ENCODE peak calls at places on chromosome 15, in eight cellular contexts. H, S, J, B, M, R, E and T are unnamed samples.

GRCh38 chr15:74193305-74193718 is 9.3 kb downstream of the STRA6 start:
- DNase-seq in E (peak), M (no peak), R (no peak), J (no peak), S (no peak), B (no peak), H (no peak), T (peak)

GRCh38 chr15:68550498-68551295 is 28.1 kb upstream of the CORO2B start:
- DNase-seq in E (peak), J (peak), H (peak), M (peak), B (peak), S (peak), R (peak), T (peak)

GRCh38 chr15:62491642-62492041 is 326.6 kb upstream of the C2CD4B start:
- DNase-seq in J (no peak), B (no peak), H (no peak), M (no peak), R (no peak), E (no peak), S (no peak), T (no peak)

GRCh38 chr15:39504812-39505211 is 76.1 kb upstream of the THBS1 start:
- DNase-seq in M (no peak), R (no peak), E (peak), H (no peak), J (no peak), S (no peak), B (peak), T (no peak)

GRCh38 chr15:61157933-61158332 is 71.2 kb downstream of the RORA start:
- DNase-seq in E (no peak), J (peak), S (no peak), M (no peak), H (peak), B (peak), R (peak), T (no peak)

GRCh38 chr15:66657062-66658020 is 44.7 kb upstream of the SMAD6 start:
- DNase-seq in R (no peak), B (no peak), M (no peak), S (no peak), J (no peak), E (no peak), H (no peak), T (no peak)

GRCh38 chr15:67024322-67024997 is 40.9 kb upstream of the SMAD3 start:
- DNase-seq in H (peak), M (peak), R (peak), B (no peak), S (peak), E (peak), J (peak), T (peak)

GRCh38 chr15:79184465-79184892 is 93.9 kb upstream of the RASGRF1 start:
- DNase-seq in M (peak), R (peak), B (no peak), S (peak), E (peak), J (peak), H (peak), T (peak)

GRCh38 chr15:77821188-77821958 is 188.7 kb upstream of the LINGO1 start:
- DNase-seq in J (peak), H (peak), S (peak), M (peak), E (peak), B (no peak), R (peak), T (peak)

GRCh38 chr15:67180035-67180434 is 74.4 kb downstream of the AAGAB start:
- DNase-seq in H (no peak), E (no peak), R (peak), B (no peak), S (no peak), M (no peak), J (no peak), T (no peak)

GRCh38 chr15:83365370-83365938 is 81.0 kb upstream of the BNC1 start:
- DNase-seq in S (peak), R (no peak), J (no peak), M (no peak), H (peak), E (peak), B (no peak), T (peak)

GRCh38 chr15:34987982-34988873 is at the start of gene ZNF770:
- DNase-seq in S (peak), J (peak), E (peak), R (peak), B (peak), H (peak), M (peak), T (peak)

GRCh38 chr15:59632714-59633113 is 21.1 kb downstream of the GCNT3 start:
- DNase-seq in R (no peak), H (no peak), J (no peak), M (no peak), S (no peak), E (peak), B (no peak), T (peak)

GRCh38 chr15:58070801-58071418 is 5.4 kb upstream of the ALDH1A2 start:
- DNase-seq in R (peak), M (peak), J (peak), H (peak), B (no peak), S (peak), E (peak), T (no peak)

GRCh38 chr15:97661796-97662195 is 298.7 kb upstream of the ARRDC4 start:
- DNase-seq in J (no peak), E (no peak), R (no peak), H (no peak), B (no peak), S (no peak), M (no peak), T (no peak)

GRCh38 chr15:74062236-74062635 is 20.1 kb downstream of the GOLGA6A start:
- DNase-seq in R (no peak), M (no peak), B (no peak), H (no peak), S (no peak), E (no peak), J (no peak), T (no peak)

GRCh38 chr15:78211189-78211921 is 23.0 kb downstream of the ACSBG1 start:
- DNase-seq in M (no peak), B (no peak), E (peak), R (peak), H (no peak), J (peak), S (no peak), T (no peak)

GRCh38 chr15:58352026-58352929 is 79.5 kb upstream of the LIPC start:
- DNase-seq in E (no peak), J (no peak), H (no peak), S (no peak), B (peak), M (no peak), R (no peak), T (no peak)

GRCh38 chr15:65561934-65562333 is 31.7 kb downstream of the HACD3 start:
- DNase-seq in H (no peak), E (no peak), M (no peak), J (no peak), R (no peak), S (no peak), B (no peak), T (no peak)

GRCh38 chr15:82890338-82891024 is 62.0 kb downstream of the HOMER2 start:
- DNase-seq in R (peak), B (no peak), E (no peak), M (no peak), J (no peak), H (no peak), S (no peak), T (no peak)

GRCh38 chr15:43132830-43133428 is 457 bp upstream of the TMEM62 start:
- DNase-seq in R (peak), J (no peak), S (peak), M (no peak), H (no peak), E (no peak), B (no peak), T (no peak)

GRCh38 chr15:36040173-36040572 is 494.2 kb upstream of the DPH6 start:
- DNase-seq in R (no peak), S (no peak), M (no peak), B (no peak), E (no peak), J (no peak), H (no peak), T (no peak)

GRCh38 chr15:35557544-35557943 is 11.6 kb upstream of the DPH6 start:
- DNase-seq in J (no peak), S (no peak), B (no peak), E (peak), M (no peak), H (no peak), R (no peak), T (peak)

DNA sequence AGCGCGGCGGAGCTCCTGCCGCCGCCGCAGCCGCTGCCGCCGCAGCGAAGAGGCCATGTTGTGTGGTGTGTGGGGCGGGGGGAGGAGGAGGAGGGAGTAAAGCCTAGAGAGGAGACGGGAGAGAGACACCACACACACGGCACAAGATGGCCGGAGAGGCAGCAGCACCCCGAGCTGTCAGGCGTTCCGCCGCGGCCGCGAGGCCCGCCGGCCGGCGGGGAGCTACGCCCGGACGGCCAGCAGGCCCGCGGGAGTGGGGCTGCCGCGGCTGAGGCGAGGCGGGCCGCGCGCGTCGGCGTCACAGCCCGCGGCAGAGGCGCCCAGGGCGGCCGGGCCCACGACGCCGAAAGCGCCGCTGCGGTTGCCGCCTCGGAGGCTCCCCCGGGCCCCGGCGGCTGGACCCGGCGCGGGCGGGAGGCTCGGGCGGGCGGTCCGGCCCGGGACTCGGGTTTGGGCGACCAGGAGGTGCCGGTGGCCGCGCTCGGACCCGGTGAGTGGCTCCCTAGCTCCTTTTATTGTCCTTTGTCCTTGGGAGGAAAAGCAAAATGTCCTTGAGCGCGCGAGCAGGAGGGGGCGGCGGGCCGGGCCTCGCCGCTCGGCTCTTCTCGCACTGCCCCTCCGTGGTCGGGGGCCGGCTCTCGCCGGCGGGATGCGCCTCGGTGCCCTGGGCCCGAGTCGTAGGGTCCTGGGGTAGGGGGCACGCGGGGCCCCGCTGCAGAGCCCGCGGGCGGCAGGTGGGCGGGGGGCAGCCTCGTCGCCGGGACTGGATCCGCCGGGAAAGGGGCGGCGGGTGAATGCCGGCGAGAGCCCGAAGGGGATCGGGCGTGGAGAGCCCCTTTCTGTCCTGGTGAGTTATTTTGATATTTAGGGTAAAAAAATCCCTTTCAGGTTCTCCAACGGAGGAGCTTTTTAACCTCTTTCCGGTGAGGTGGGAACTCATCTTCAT is 17.2 kb upstream of the CHD2 start:
- DNase-seq in H (peak), B (no peak), J (peak), S (no peak), M (peak), R (peak), E (no peak), T (no peak)
- TF ChIP-seq POLR2A in H (no peak), B (peak), J (peak), S (peak), M (peak), R (peak), E (peak), T (peak)

GRCh38 chr15:27869697-27870281 is 229.3 kb downstream of the OCA2 start:
- DNase-seq in H (no peak), J (no peak), M (no peak), S (no peak), E (no peak), R (no peak), B (peak), T (no peak)

GRCh38 chr15:27873039-27873438 is 226.1 kb downstream of the OCA2 start:
- DNase-seq in B (peak), M (no peak), E (no peak), H (peak), R (no peak), S (no peak), J (no peak), T (no peak)

GRCh38 chr15:27871078-27871695 is 227.9 kb downstream of the OCA2 start:
- DNase-seq in S (no peak), J (no peak), B (peak), E (no peak), M (no peak), R (no peak), H (no peak), T (no peak)

GRCh38 chr15:27872355-27872754 is 226.8 kb downstream of the OCA2 start:
- DNase-seq in E (no peak), B (peak), S (no peak), M (no peak), R (no peak), J (no peak), H (no peak), T (no peak)

GRCh38 chr15:27873825-27874224 is 225.3 kb downstream of the OCA2 start:
- DNase-seq in B (no peak), H (no peak), M (no peak), E (no peak), J (no peak), R (no peak), S (no peak), T (no peak)
- TF ChIP-seq POLR2A in B (no peak), H (no peak), M (no peak), E (no peak), J (no peak), R (no peak), S (no peak), T (no peak)

GRCh38 chr15:33310481-33311311 is at the start of gene RYR3:
- DNase-seq in B (peak), H (no peak), E (no peak), S (no peak), R (no peak), J (no peak), M (no peak), T (no peak)
- TF ChIP-seq POLR2A in B (no peak), H (no peak), E (no peak), S (no peak), R (no peak), J (no peak), M (no peak), T (no peak)

GRCh38 chr15:85581495-85581894 is 201.1 kb downstream of the AKAP13 start:
- DNase-seq in E (no peak), J (peak), S (no peak), R (peak), M (peak), B (peak), H (peak), T (no peak)

GRCh38 chr15:85582076-85582718 is 201.8 kb downstream of the AKAP13 start:
- DNase-seq in H (no peak), R (peak), J (peak), E (no peak), S (peak), B (no peak), M (no peak), T (no peak)

GRCh38 chr15:85584791-85585360 is 204.5 kb downstream of the AKAP13 start:
- DNase-seq in S (no peak), M (no peak), H (no peak), B (no peak), R (no peak), E (no peak), J (no peak), T (no peak)

GRCh38 chr15:85582719-85583089 is 202.3 kb downstream of the AKAP13 start:
- DNase-seq in E (no peak), M (peak), H (peak), S (peak), J (peak), B (no peak), R (peak), T (no peak)

GRCh38 chr15:85583404-85584390 is 203.3 kb downstream of the AKAP13 start:
- DNase-seq in B (no peak), R (peak), E (peak), S (peak), J (no peak), M (no peak), H (peak), T (no peak)
- TF ChIP-seq POLR2A in B (peak), R (no peak), E (no peak), S (no peak), J (no peak), M (peak), H (no peak), T (no peak)

DNA sequence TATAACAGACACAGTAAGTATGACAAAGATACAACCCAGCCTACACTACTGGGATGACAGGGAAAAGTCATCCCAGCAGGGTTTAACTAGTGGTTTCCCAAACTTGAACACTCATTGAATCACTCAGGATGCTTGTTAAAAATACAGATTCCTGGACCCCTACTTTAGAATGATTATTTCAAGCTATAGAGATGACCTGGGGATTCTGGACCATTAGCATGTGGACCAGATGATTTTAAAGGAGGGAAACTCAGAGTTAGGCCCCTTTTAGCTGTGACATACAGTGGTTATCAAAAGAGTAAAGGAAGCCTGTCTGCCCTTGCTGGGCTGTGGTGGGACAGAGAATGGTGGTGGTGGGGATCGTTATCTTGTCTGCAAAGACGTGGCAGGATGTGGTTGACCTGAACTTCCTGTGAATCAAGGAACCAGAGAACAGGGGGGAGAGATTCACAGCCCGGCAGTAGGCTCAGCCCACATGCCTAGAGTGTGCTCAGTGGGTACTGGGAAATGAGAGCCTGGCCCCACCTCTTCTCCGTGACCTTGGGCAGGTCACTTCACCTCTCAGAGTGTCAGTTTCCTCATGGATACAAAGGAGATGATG is 306.3 kb downstream of the RPLP1 start:
- DNase-seq in S (peak), J (no peak), R (peak), B (peak), M (peak), H (peak), E (no peak), T (no peak)
- TF ChIP-seq POLR2A in S (no peak), J (no peak), R (no peak), B (no peak), M (no peak), H (no peak), E (no peak), T (no peak)

DNA sequence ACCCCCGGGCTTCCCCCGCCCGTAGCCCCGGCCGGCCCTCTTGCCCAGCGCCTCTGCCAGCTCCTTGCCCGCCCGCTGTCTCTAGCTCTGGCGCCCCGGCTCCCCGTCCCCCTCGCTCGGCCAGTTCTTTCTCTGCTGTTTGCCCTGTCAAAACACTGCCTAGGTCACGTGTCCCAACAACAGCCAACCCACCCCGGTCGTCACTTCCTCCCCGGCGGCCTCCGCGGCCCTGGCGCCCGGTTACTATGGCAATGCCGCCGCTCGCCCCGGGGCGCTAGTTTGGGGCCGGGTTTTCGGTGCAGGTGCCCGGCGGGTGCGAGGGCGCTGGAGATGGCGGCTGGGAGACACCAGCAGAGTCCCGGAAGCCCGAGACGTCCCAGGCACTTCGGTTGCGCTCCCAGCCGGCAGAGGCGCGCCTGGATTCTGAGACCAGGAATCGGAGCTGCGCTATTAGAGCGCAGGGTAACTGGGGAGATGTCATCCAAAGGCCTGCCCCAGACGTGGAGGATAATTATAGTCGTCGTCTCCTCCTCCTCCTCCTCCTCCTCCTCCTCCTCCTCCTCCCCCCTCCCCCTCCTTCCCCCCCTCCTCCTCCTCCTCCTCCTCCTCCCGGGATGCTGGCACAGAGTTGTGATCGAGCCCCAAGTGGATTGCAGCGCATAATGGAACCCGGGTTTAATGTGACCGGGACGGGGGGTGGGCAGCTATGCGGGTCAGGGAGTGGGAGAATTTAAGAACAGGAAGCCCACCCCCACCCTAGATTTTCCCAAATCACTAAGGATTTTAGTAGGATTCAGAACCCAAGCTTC is at the start of gene ATOSA:
- DNase-seq in R (peak), E (peak), M (peak), B (peak), J (peak), H (peak), S (peak), T (peak)
- TF ChIP-seq POLR2A in R (no peak), E (no peak), M (peak), B (no peak), J (peak), H (no peak), S (no peak), T (peak)